ENCODE peak calls at places on chromosomes 12 and 14, in four cellular contexts. X is HT-29; T is activated T-cell treated with anti-CD3 and anti-CD28 coated beads, Interleukin-2, amount 50 U/mL, for 72 hours; N is fibroblast of gingiva. J is an unnamed sample.

GRCh38 chr12:1843641-1844005 is 23.3 kb downstream of the LRTM2 start:
- DNase-seq in T (no peak), N (no peak), X (no peak), J (no peak)

GRCh38 chr14:23465261-23465660 is 4.2 kb upstream of the NGDN start:
- DNase-seq in T (no peak), N (no peak), X (no peak), J (no peak)

GRCh38 chr12:93573552-93574223 is 1.2 kb downstream of the SOCS2 start:
- DNase-seq in X (no peak), N (peak; percentile 41), T (peak; percentile 11), J (no peak)

GRCh38 chr14:59067135-59067894 is 121.2 kb upstream of the DAAM1 start:
- DNase-seq in T (no peak), N (no peak), X (no peak), J (no peak)

GRCh38 chr12:51890511-51891171 is 2.7 kb downstream of the ANKRD33 start:
- DNase-seq in T (no peak), X (no peak), N (no peak), J (no peak)

GRCh38 chr12:113222730-113223531 is 1.7 kb downstream of the TPCN1 start:
- DNase-seq in X (peak; percentile 92), T (no peak), N (peak; percentile 93), J (peak; percentile 93)

GRCh38 chr12:18690653-18691052 is 47.2 kb downstream of the PLCZ1 start:
- DNase-seq in X (peak; percentile 38), T (no peak), N (no peak), J (peak; percentile 38)

GRCh38 chr12:104966677-104967076 is 8.6 kb upstream of the SLC41A2 start:
- DNase-seq in T (no peak), X (no peak), N (no peak), J (no peak)

GRCh38 chr12:15212877-15213276 is 8.3 kb downstream of the RERG start:
- DNase-seq in N (no peak), X (no peak), T (no peak), J (no peak)

J was measured in LoVo.